ENCODE peak calls at places on chromosome 7, in ten cellular contexts. J, Q, G, H, X, O, M, R, D and I are unnamed samples.

GRCh38 chr7:34354906-34355305 is 303.1 kb upstream of the NPSR1 start:
- DNase-seq in R (no peak), J (peak), D (no peak), Q (no peak), X (peak), H (no peak), O (peak), G (no peak), M (no peak), I (no peak)

GRCh38 chr7:3695602-3696001 is 394.6 kb downstream of the SDK1 start:
- DNase-seq in J (peak), O (no peak), M (no peak), D (no peak), Q (no peak), X (no peak), R (no peak), H (no peak), G (no peak), I (no peak)

GRCh38 chr7:151694828-151695580 is 175.3 kb upstream of the RHEB start:
- DNase-seq in M (peak), O (no peak), J (no peak), R (no peak), D (peak), Q (peak), H (no peak), G (peak), X (no peak), I (peak)

GRCh38 chr7:117731455-117731854 is 141.8 kb downstream of the CTTNBP2 start:
- DNase-seq in X (peak), J (no peak), D (no peak), O (peak), M (no peak), G (no peak), H (no peak), Q (peak), R (no peak), I (no peak)

GRCh38 chr7:25075459-25075858 is 49.6 kb downstream of the CYCS start:
- DNase-seq in Q (no peak), O (peak), J (no peak), D (no peak), R (no peak), H (no peak), X (no peak), M (no peak), G (no peak), I (no peak)

GRCh38 chr7:84277628-84278224 is 83.1 kb upstream of the SEMA3A start:
- DNase-seq in D (no peak), G (no peak), Q (peak), H (no peak), R (no peak), O (no peak), J (no peak), M (no peak), X (no peak), I (no peak)

GRCh38 chr7:153190452-153190851 is 430.9 kb downstream of the ACTR3B start:
- DNase-seq in J (no peak), Q (peak), H (peak), R (peak), O (no peak), X (no peak), M (peak), G (no peak), D (no peak), I (no peak)

GRCh38 chr7:142440219-142441073 is 182.6 kb upstream of the PRSS58 start:
- DNase-seq in Q (peak), M (peak), R (no peak), G (no peak), J (peak), H (peak), O (peak), D (no peak), X (peak), I (no peak)

GRCh38 chr7:149716007-149716931 is 57.1 kb downstream of the ZNF467 start:
- DNase-seq in O (peak), J (no peak), G (no peak), R (no peak), X (peak), M (no peak), D (no peak), H (no peak), Q (no peak), I (no peak)

GRCh38 chr7:150848561-150849115 is 3.7 kb upstream of the AOC1 start:
- DNase-seq in R (no peak), J (no peak), X (no peak), Q (no peak), D (no peak), G (no peak), O (no peak), H (no peak), M (no peak), I (no peak)

DNA sequence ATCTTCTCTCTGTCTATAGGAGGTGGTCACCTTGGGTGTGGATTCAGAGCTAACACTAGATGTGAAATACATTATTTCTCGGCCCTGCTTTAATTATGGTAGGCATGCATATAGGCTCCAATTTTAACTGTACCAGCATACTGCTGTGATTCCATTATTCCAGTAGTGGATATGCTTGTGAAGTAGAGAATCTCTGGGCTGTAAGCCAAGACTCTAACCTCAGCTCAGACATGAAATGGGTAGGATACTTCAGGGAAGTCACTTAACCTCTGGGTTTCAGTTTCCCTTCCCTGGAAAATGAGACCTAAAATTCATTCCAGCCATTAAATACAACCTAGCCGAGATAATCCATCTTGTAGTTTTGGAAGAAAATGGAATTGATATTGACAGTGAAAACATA is 59.5 kb upstream of the TRIL start:
- DNase-seq in Q (no peak), M (no peak), O (peak), H (no peak), G (no peak), D (no peak), J (peak), R (no peak), X (peak), I (no peak)
- H3K4me3 ChIP-seq in Q (no peak), M (no peak), O (no peak), H (no peak), G (no peak), D (no peak), J (no peak), R (no peak), X (no peak), I (no peak)

GRCh38 chr7:50204576-50204975 is 99.9 kb upstream of the IKZF1 start:
- DNase-seq in R (no peak), J (no peak), M (no peak), H (no peak), X (no peak), D (no peak), O (no peak), Q (no peak), G (no peak), I (no peak)
- H3K27ac ChIP-seq in R (no peak), J (no peak), M (no peak), H (no peak), X (no peak), D (no peak), O (no peak), Q (no peak), G (no peak), I (no peak)

GRCh38 chr7:30286749-30287148 is 2.4 kb downstream of the ZNRF2 start:
- DNase-seq in Q (no peak), R (no peak), J (no peak), H (peak), G (no peak), D (no peak), O (no peak), X (no peak), M (no peak), I (no peak)
- H3K4me3 ChIP-seq in Q (no peak), R (peak), J (peak), H (peak), G (peak), D (peak), O (no peak), X (no peak), M (peak), I (peak)

GRCh38 chr7:127516320-127516719 is 69.1 kb downstream of the GCC1 start:
- DNase-seq in Q (no peak), J (no peak), M (no peak), H (no peak), X (no peak), D (no peak), O (no peak), R (no peak), G (no peak), I (no peak)
- H3K27ac ChIP-seq in Q (no peak), J (no peak), M (no peak), H (no peak), X (no peak), D (no peak), O (no peak), R (no peak), G (no peak), I (no peak)